ENCODE peak calls at places on chromosomes 7 and 10, in six cellular contexts. D is GM12878, O is A549, Y is upper lobe of left lung, H is HepG2, I is K562. J is an unnamed sample. For H3K4me1, the result is how much of the 10 kb centered on the place peaks cover.

GRCh38 chr10:51397695-51398094 is 301.7 kb downstream of the CSTF2T start:
- ATAC-seq in D (no peak), O (no peak), Y (peak), H (no peak), I (no peak), J (peak)

GRCh38 chr7:29974286-29974685 is 15.3 kb downstream of the SCRN1 start:
- ATAC-seq in D (no peak), O (no peak), Y (no peak), H (no peak), I (no peak), J (no peak)

GRCh38 chr7:47722126-47722525 is 140.2 kb upstream of the TNS3 start:
- ATAC-seq in D (no peak), O (no peak), Y (peak), H (no peak), I (no peak), J (no peak)

GRCh38 chr10:110754375-110755120 is 110.4 kb downstream of the RBM20 start:
- ATAC-seq in D (peak), O (no peak), Y (no peak), H (no peak), I (no peak), J (no peak)

GRCh38 chr10:5533098-5533731 is 8.5 kb downstream of the CALML3 start:
- ATAC-seq in D (no peak), O (peak), Y (no peak), H (no peak), I (no peak), J (no peak)

GRCh38 chr7:519429-519973 is at the start of gene PDGFA:
- ATAC-seq in D (peak), O (peak), Y (no peak), H (peak), I (peak), J (peak)

GRCh38 chr10:101903827-101904520 is 60.4 kb upstream of the KCNIP2 start:
- ATAC-seq in D (peak), O (no peak), Y (no peak), H (no peak), I (no peak), J (no peak)

GRCh38 chr7:49717547-49717946 is 55.9 kb upstream of the VWC2 start:
- ATAC-seq in D (no peak), O (no peak), Y (no peak), H (no peak), I (no peak), J (no peak)

GRCh38 chr10:16832351-16833080 is 15.3 kb upstream of the RSU1 start:
- ATAC-seq in D (no peak), O (peak), Y (peak), H (no peak), I (no peak), J (no peak)

GRCh38 chr10:104417629-104418292 is 64.1 kb downstream of the CFAP58 start:
- ATAC-seq in D (no peak), O (no peak), Y (no peak), H (peak), I (no peak), J (no peak)

GRCh38 chr10:22542773-22543172 is 171.6 kb downstream of the PIP4K2A start:
- ATAC-seq in D (no peak), O (no peak), Y (no peak), H (peak), I (no peak), J (no peak)

GRCh38 chr7:140577656-140578055 is 63.0 kb downstream of the DENND2A start:
- ATAC-seq in D (no peak), O (no peak), Y (no peak), H (no peak), I (no peak), J (no peak)

GRCh38 chr7:151859111-151859947 is 17.6 kb downstream of the PRKAG2 start:
- ATAC-seq in D (no peak), O (no peak), Y (no peak), H (no peak), I (no peak), J (no peak)

GRCh38 chr7:140390034-140390433 is 8.3 kb downstream of the SLC37A3 start:
- ATAC-seq in D (peak), O (no peak), Y (no peak), H (no peak), I (no peak), J (no peak)

GRCh38 chr10:106765355-106765754 is 399.2 kb downstream of the SORCS1 start:
- ATAC-seq in D (no peak), O (no peak), Y (no peak), H (no peak), I (no peak), J (no peak)

GRCh38 chr10:125102821-125103220 is 57.5 kb downstream of the CTBP2 start:
- ATAC-seq in D (no peak), O (peak), Y (no peak), H (peak), I (no peak), J (no peak)

GRCh38 chr10:46033602-46034011 is 3.2 kb upstream of the NCOA4 start:
- ATAC-seq in D (no peak), O (no peak), Y (no peak), H (peak), I (no peak), J (no peak)

GRCh38 chr7:152462995-152463713 is 27.4 kb upstream of the KMT2C start:
- ATAC-seq in D (peak), O (peak), Y (peak), H (peak), I (peak), J (peak)

GRCh38 chr10:60290558-60290957 is 99.1 kb downstream of the ANK3 start:
- ATAC-seq in D (no peak), O (no peak), Y (no peak), H (no peak), I (peak), J (no peak)

DNA sequence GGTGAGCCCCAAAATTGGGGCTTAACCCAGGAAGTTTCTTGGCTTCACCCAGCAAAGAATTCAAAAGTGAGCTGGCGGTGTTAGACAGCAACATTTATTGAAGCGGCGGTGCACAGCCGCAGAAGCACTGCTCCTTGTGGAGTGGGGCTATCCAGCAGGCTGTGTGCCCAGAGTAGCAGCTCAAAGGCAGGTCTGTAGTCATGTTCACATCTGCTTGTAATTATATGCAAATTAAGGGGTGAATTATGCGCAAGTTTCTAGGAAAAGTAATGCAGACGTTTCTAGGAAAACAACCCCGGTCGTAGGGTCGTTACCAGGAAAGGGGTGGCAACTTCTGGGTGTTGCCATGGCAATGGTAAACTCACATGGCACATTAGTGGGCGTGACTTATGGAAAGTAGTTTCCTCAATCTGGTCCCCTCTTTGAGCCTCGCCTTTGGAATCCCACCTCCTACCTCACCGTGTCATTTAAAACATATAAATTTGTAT is 13.7 kb upstream of the KBTBD2 start:
- ATAC-seq in D (no peak), O (peak), Y (peak), H (peak), I (peak), J (peak)
- TF ChIP-seq CTCF in D (no peak), O (no peak), Y (no peak), H (no peak), I (peak), J (no peak)

GRCh38 chr10:79179404-79180309 is 110.9 kb downstream of the ZMIZ1 start:
- ATAC-seq in D (no peak), O (no peak), Y (no peak), H (no peak), I (no peak), J (no peak)
- H3K4me1 ChIP-seq in D (under half), O (half or more), Y (half or more), H (half or more), I (half or more), J (half or more)

GRCh38 chr10:128115356-128115755 is 10.9 kb downstream of the MKI67 start:
- ATAC-seq in D (no peak), O (no peak), Y (no peak), H (no peak), I (no peak), J (no peak)

GRCh38 chr10:128111686-128112085 is 14.5 kb downstream of the MKI67 start:
- ATAC-seq in D (no peak), O (no peak), Y (no peak), H (no peak), I (no peak), J (no peak)

GRCh38 chr10:128105383-128105782 is 20.8 kb downstream of the MKI67 start:
- ATAC-seq in D (no peak), O (no peak), Y (no peak), H (no peak), I (no peak), J (no peak)

GRCh38 chr10:128113026-128113425 is 13.2 kb downstream of the MKI67 start:
- ATAC-seq in D (no peak), O (no peak), Y (no peak), H (no peak), I (no peak), J (no peak)

GRCh38 chr10:128110339-128110738 is 15.9 kb downstream of the MKI67 start:
- ATAC-seq in D (no peak), O (no peak), Y (no peak), H (no peak), I (no peak), J (no peak)
- TF ChIP-seq EP300 in D (no peak), O (no peak), Y (no peak), H (no peak), I (no peak), J (no peak)

GRCh38 chr7:2237109-2237602 is 4.4 kb upstream of the MAD1L1 start:
- ATAC-seq in D (peak), O (no peak), Y (peak), H (no peak), I (no peak), J (no peak)
- TF ChIP-seq CTCF in D (no peak), O (no peak), Y (no peak), H (no peak), I (no peak), J (no peak)

DNA sequence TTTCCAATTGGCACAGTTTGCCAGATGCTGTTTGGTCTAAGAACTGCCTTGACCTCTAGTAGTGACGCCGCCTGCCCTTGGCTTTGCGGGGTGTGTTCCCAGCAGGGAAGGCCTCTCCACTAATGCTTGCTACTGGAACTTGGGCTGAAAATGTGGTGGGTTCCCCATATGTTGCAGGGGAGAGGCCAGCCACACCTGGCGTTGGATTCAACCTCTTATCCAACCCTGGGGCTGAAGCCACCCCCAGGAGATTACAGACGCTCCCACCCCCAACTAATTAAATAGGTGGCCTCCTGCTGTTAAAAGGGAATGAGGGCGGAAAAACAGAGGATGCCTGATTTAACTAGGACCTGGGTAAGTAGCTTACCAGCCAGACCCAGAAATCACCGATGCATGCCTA is 19.2 kb upstream of the ATOH7 start:
- ATAC-seq in D (no peak), O (no peak), Y (no peak), H (no peak), I (no peak), J (no peak)
- H3K4me1 ChIP-seq in D (under half), O (under half), Y (under half), H (under half), I (under half), J (under half)

GRCh38 chr7:138000081-138000701 is 1.7 kb downstream of the CREB3L2 start:
- ATAC-seq in D (peak), O (no peak), Y (peak), H (peak), I (peak), J (peak)

GRCh38 chr7:137998250-137998649 is 3.6 kb downstream of the CREB3L2 start:
- ATAC-seq in D (no peak), O (no peak), Y (no peak), H (no peak), I (no peak), J (no peak)

GRCh38 chr7:138001529-138002095 is at the start of gene CREB3L2:
- ATAC-seq in D (peak), O (peak), Y (peak), H (peak), I (peak), J (peak)

GRCh38 chr7:138002096-138002827 is 376 bp upstream of the CREB3L2 start:
- ATAC-seq in D (peak), O (peak), Y (peak), H (peak), I (peak), J (peak)

DNA sequence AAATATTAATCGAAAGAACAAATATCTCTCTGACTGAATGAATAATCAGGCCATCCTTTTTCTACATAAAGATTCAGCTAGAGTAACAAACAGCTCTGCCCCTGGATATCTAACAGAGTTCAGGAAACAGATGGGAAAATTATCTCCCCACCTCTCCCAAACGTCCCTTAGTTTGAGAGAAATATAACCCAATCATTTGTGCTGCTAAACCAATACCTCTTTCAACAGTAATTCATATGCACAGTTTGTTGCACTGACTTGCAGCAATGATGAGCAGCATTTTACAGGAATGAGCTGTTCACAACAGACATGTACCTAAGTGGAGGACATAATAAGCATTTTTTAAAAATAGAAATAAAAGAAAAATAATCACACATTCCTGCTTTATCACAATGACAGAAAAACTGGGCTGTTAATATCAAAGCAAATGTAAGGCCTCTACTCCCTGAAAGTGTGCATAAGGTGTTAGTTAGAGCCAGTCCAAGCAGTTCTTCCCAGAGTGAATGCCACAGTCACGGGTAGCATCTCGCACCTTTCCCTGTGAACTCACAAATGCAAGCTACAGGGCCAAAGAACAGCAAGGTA is 2.3 kb downstream of the CREB3L2 start:
- ATAC-seq in D (no peak), O (no peak), Y (no peak), H (no peak), I (no peak), J (no peak)
- TF ChIP-seq EP300 in D (no peak), O (no peak), Y (no peak), H (no peak), I (no peak), J (no peak)

GRCh38 chr7:108592633-108593277 is 23.1 kb downstream of the DNAJB9 start:
- ATAC-seq in D (peak), O (peak), Y (no peak), H (peak), I (peak), J (no peak)
- TF ChIP-seq CTCF in D (peak), O (no peak), Y (no peak), H (peak), I (peak), J (no peak)

GRCh38 chr10:74165530-74165901 is 14.5 kb downstream of the ADK start:
- ATAC-seq in D (peak), O (no peak), Y (no peak), H (no peak), I (peak), J (no peak)

GRCh38 chr10:74163313-74164068 is 12.5 kb downstream of the ADK start:
- ATAC-seq in D (peak), O (no peak), Y (no peak), H (no peak), I (no peak), J (no peak)

GRCh38 chr10:74167443-74167842 is 16.4 kb downstream of the ADK start:
- ATAC-seq in D (peak), O (no peak), Y (no peak), H (no peak), I (peak), J (no peak)

GRCh38 chr10:74164641-74165529 is 13.9 kb downstream of the ADK start:
- ATAC-seq in D (peak), O (no peak), Y (no peak), H (no peak), I (no peak), J (no peak)
- H3K4me1 ChIP-seq in D (half or more), O (under half), Y (under half), H (under half), I (under half), J (under half)

GRCh38 chr10:62019013-62019684 is 117.7 kb downstream of the ARID5B start:
- ATAC-seq in D (no peak), O (no peak), Y (no peak), H (no peak), I (no peak), J (no peak)
- TF ChIP-seq EP300 in D (no peak), O (no peak), Y (no peak), H (no peak), I (no peak), J (no peak)

J was measured in gastroesophageal sphincter.